ENCODE peak calls at places on chromosomes 1 and 21, in six cellular contexts. B, L, Z, Y, U and F are unnamed samples. For H3K9me3, the result is how much of the 10 kb centered on the place peaks cover.

GRCh38 chr1:22780696-22781095 is 70.1 kb downstream of the EPHB2 start:
- DNase-seq in B (no peak), L (no peak), Z (no peak), Y (no peak), U (no peak), F (no peak)

GRCh38 chr1:160486453-160486852 is 36.6 kb downstream of the SLAMF6 start:
- DNase-seq in B (no peak), L (no peak), Z (no peak), Y (no peak), U (no peak), F (no peak)

GRCh38 chr1:61285371-61285885 is 203.1 kb downstream of the NFIA start:
- DNase-seq in B (no peak), L (no peak), Z (no peak), Y (no peak), U (no peak), F (no peak)

GRCh38 chr1:7886346-7886745 is 33.5 kb upstream of the UTS2 start:
- DNase-seq in B (no peak), L (no peak), Z (peak), Y (no peak), U (no peak), F (no peak)

GRCh38 chr1:169307176-169307575 is 60.4 kb downstream of the NME7 start:
- DNase-seq in B (no peak), L (no peak), Z (no peak), Y (no peak), U (no peak), F (no peak)

GRCh38 chr1:88557044-88557443 is 127.0 kb upstream of the PKN2 start:
- DNase-seq in B (no peak), L (no peak), Z (no peak), Y (no peak), U (no peak), F (no peak)

GRCh38 chr21:35886887-35887286 is 173.4 kb downstream of the SETD4 start:
- DNase-seq in B (no peak), L (no peak), Z (no peak), Y (no peak), U (no peak), F (no peak)

GRCh38 chr1:11052839-11053757 is 6.1 kb upstream of the MASP2 start:
- DNase-seq in B (no peak), L (no peak), Z (peak), Y (no peak), U (no peak), F (no peak)

GRCh38 chr1:26540346-26540745 is 10.8 kb downstream of the RPS6KA1 start:
- DNase-seq in B (no peak), L (no peak), Z (no peak), Y (no peak), U (no peak), F (no peak)

GRCh38 chr1:56931686-56932085 is 34.1 kb downstream of the C8B start:
- DNase-seq in B (no peak), L (no peak), Z (no peak), Y (no peak), U (no peak), F (no peak)

GRCh38 chr21:42661688-42662429 is 8.4 kb downstream of the PDE9A start:
- DNase-seq in B (no peak), L (no peak), Z (no peak), Y (no peak), U (no peak), F (no peak)

GRCh38 chr1:7013833-7014639 is 228.8 kb downstream of the CAMTA1 start:
- DNase-seq in B (no peak), L (peak), Z (peak), Y (no peak), U (peak), F (no peak)

GRCh38 chr1:118136511-118136937 is 48.5 kb downstream of the SPAG17 start:
- DNase-seq in B (peak), L (no peak), Z (no peak), Y (no peak), U (no peak), F (no peak)

GRCh38 chr1:155086182-155086741 is 7.6 kb downstream of the EFNA3 start:
- DNase-seq in B (peak), L (peak), Z (peak), Y (peak), U (peak), F (peak)

GRCh38 chr1:197076585-197076984 is 9.5 kb upstream of the F13B start:
- DNase-seq in B (no peak), L (no peak), Z (no peak), Y (no peak), U (no peak), F (no peak)

GRCh38 chr21:35239811-35240219 is 190.7 kb upstream of the RUNX1 start:
- DNase-seq in B (no peak), L (peak), Z (no peak), Y (no peak), U (peak), F (no peak)

GRCh38 chr1:47661065-47661464 is 223.2 kb downstream of the FOXD2 start:
- DNase-seq in B (no peak), L (no peak), Z (no peak), Y (no peak), U (no peak), F (peak)

GRCh38 chr21:14591882-14592281 is 45.8 kb upstream of the SAMSN1 start:
- DNase-seq in B (no peak), L (no peak), Z (peak), Y (peak), U (peak), F (no peak)

GRCh38 chr1:112956503-112957132 is 622 bp upstream of the SLC16A1 start:
- DNase-seq in B (peak), L (no peak), Z (peak), Y (peak), U (no peak), F (no peak)

GRCh38 chr1:114219247-114219872 is 65.7 kb upstream of the SYT6 start:
- DNase-seq in B (peak), L (no peak), Z (no peak), Y (no peak), U (no peak), F (no peak)

GRCh38 chr21:40548134-40548533 is 298.8 kb downstream of the DSCAM start:
- DNase-seq in B (no peak), L (no peak), Z (no peak), Y (no peak), U (no peak), F (no peak)

GRCh38 chr1:2943686-2944260 is 77.5 kb upstream of the ACTRT2 start:
- DNase-seq in B (no peak), L (no peak), Z (no peak), Y (no peak), U (peak), F (peak)

GRCh38 chr1:15568387-15569073 is 16.3 kb downstream of the AGMAT start:
- DNase-seq in B (no peak), L (no peak), Z (no peak), Y (no peak), U (no peak), F (no peak)

GRCh38 chr21:35257413-35257812 is 208.3 kb upstream of the RUNX1 start:
- DNase-seq in B (peak), L (peak), Z (peak), Y (peak), U (peak), F (no peak)

GRCh38 chr1:27070390-27071048 is 57.9 kb upstream of the TENT5B start:
- DNase-seq in B (no peak), L (no peak), Z (peak), Y (no peak), U (no peak), F (no peak)

GRCh38 chr1:165078391-165078790 is 278.1 kb downstream of the LMX1A start:
- DNase-seq in B (no peak), L (no peak), Z (no peak), Y (no peak), U (no peak), F (no peak)

GRCh38 chr1:165080253-165080896 is 276.1 kb downstream of the LMX1A start:
- DNase-seq in B (no peak), L (no peak), Z (no peak), Y (no peak), U (no peak), F (no peak)

GRCh38 chr1:165073402-165074007 is 283.0 kb downstream of the LMX1A start:
- DNase-seq in B (peak), L (no peak), Z (peak), Y (no peak), U (no peak), F (no peak)

GRCh38 chr1:165070675-165071074 is 285.8 kb downstream of the LMX1A start:
- DNase-seq in B (no peak), L (no peak), Z (no peak), Y (no peak), U (no peak), F (no peak)

GRCh38 chr1:165075725-165076370 is 280.7 kb downstream of the LMX1A start:
- DNase-seq in B (peak), L (no peak), Z (peak), Y (no peak), U (no peak), F (no peak)
- TF ChIP-seq CTCF in B (peak), L (peak), Z (peak), Y (peak), U (peak), F (peak)

DNA sequence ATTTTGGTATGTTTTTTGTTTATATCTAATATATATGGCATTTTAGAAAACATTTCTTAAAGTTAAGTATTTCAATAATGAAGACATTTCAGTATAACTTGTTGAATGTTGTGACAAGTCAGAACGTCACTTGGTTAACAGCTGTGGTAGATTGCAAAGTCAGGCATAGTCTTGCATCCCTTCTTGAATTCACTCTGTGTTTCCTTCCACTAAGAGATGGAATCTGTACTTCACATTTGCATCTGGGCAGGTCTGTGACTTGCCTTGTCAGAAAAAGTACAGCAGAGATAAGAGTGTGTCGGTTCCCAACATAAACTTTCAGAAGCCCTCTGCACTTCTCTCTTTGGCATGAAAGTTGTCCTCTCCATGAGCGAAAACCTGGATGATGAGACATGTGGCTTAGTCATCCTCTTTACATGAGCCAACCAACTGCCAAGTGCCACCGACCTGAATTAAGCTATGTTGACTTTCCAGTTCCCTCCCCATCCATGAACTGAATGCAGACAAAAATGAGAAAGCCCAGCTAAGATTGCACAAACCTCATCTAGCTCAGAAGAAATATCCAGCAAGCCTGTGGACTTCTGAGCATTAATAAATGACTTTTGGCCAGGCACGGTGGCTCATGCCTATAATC is 1730.2 kb downstream of the MRPL39 start:
- DNase-seq in B (no peak), L (no peak), Z (no peak), Y (no peak), U (no peak), F (no peak)
- H3K9me3 ChIP-seq in B (under half), L (under half), Z (under half), Y (under half), U (under half), F (under half)

GRCh38 chr1:184514447-184514846 is 127.6 kb downstream of the C1orf21 start:
- DNase-seq in B (no peak), L (no peak), Z (no peak), Y (no peak), U (no peak), F (no peak)

GRCh38 chr1:184512724-184513123 is 125.9 kb downstream of the C1orf21 start:
- DNase-seq in B (no peak), L (no peak), Z (no peak), Y (no peak), U (no peak), F (no peak)

GRCh38 chr1:184517130-184517529 is 130.3 kb downstream of the C1orf21 start:
- DNase-seq in B (no peak), L (no peak), Z (no peak), Y (no peak), U (no peak), F (no peak)

GRCh38 chr1:184513421-184513820 is 126.6 kb downstream of the C1orf21 start:
- DNase-seq in B (no peak), L (no peak), Z (no peak), Y (no peak), U (no peak), F (no peak)

DNA sequence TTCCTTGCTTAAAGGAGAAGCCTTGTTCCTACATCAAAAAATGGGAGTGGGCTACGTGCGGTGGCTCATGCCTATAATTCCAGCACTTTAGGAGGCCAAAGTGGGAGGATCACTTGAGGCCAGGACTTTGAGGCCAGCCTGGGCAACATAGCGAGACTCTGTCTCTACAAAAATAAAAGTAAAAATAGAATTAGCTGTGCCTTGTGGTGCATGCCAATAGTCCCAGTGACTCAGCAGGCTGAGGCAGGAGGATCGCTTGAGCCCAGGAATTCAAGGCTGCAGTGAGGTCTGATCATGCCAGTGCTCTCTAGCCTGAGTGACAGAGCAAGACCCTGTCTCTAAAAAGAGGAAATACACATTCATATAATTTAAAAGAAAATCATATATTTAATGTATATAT is 127.1 kb downstream of the C1orf21 start:
- DNase-seq in B (no peak), L (no peak), Z (peak), Y (no peak), U (peak), F (no peak)
- TF ChIP-seq CTCF in B (no peak), L (no peak), Z (no peak), Y (no peak), U (no peak), F (no peak)

DNA sequence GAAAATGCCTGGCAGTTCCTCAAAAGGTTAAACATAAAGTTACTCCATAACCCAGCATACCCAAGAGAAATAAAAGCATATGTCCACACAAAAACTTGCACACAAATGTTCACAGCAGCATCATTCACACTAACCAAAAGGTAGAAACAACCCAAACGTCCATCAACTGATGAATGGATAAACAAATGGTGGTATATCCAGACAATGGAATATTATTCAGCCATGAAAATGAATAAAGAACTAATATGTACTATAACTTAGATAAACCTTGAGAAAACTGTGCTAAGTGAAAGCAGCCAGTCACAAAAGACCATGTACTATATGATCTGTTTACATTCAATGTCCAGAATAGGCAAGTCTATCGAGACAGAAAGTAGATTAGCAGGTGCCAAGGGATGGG is 60.4 kb downstream of the CAMK2N1 start:
- DNase-seq in B (no peak), L (no peak), Z (no peak), Y (no peak), U (no peak), F (no peak)
- H3K9me3 ChIP-seq in B (under half), L (under half), Z (under half), Y (under half), U (under half), F (under half)

DNA sequence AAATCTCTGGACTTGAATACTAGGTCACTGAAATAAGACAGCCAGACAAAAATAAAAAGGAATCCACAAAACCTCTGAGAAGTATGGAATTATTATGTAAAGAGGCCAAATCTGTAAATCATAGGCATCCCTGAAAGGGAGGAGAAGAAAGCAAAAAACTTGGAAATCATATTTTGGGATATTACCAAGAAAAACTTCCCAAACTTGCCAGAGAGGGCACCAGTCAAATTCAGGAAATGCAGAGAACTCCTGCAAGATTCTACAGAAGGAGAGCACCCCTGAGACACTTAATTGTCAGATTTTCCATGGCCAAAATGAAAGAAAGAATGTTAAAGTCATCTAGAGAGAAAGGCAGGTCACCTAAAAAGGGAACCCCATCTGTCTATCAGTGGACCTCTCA is 862.3 kb upstream of the PRMT6 start:
- DNase-seq in B (no peak), L (no peak), Z (no peak), Y (no peak), U (no peak), F (no peak)
- TF ChIP-seq CTCF in B (no peak), L (no peak), Z (no peak), Y (no peak), U (no peak), F (no peak)

GRCh38 chr1:95703046-95703445 is 469.0 kb downstream of the RWDD3 start:
- DNase-seq in B (no peak), L (no peak), Z (no peak), Y (no peak), U (no peak), F (no peak)
- H3K9me3 ChIP-seq in B (under half), L (half or more), Z (under half), Y (under half), U (under half), F (under half)

DNA sequence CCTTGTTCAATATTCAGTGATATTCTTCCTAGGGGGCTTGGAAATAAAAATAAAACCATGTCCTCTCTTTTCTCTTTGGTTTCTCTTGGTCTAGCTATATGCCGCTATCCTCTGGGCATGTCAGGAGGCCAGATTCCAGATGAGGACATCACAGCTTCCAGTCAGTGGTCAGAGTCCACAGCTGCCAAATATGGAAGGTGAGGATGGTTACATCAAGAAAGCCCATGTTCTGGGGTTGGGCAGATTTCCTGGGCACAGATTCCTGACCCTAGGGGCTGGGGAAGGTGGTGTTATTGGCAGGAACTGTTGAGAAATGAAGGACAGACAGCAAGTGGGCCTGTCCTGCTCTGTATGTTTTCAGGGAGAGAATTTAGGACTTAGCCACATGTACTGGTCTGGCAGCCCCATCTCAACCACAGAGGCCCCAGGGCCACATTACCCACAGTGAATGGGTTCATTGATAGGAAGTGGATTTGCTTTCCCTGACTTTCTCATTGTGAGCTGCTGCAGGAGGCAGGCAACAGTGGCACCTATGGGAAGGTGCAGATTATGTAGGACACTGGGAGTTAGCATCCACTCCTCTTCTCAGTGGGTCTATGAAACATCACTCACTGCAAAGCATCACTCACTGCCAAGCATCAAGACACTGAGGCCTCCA is 37.4 kb upstream of the HSD17B7 start:
- DNase-seq in B (no peak), L (no peak), Z (no peak), Y (no peak), U (no peak), F (no peak)
- TF ChIP-seq CTCF in B (no peak), L (no peak), Z (no peak), Y (no peak), U (no peak), F (no peak)

GRCh38 chr21:45582128-45582527 is 39.9 kb upstream of the SLC19A1 start:
- DNase-seq in B (no peak), L (no peak), Z (no peak), Y (no peak), U (no peak), F (peak)

GRCh38 chr21:45583831-45584509 is 41.7 kb upstream of the SLC19A1 start:
- DNase-seq in B (no peak), L (no peak), Z (no peak), Y (no peak), U (no peak), F (peak)

GRCh38 chr21:45586289-45586858 is 44.1 kb upstream of the SLC19A1 start:
- DNase-seq in B (no peak), L (no peak), Z (no peak), Y (no peak), U (no peak), F (no peak)

GRCh38 chr21:45581322-45581712 is 39.1 kb upstream of the SLC19A1 start:
- DNase-seq in B (no peak), L (no peak), Z (no peak), Y (no peak), U (no peak), F (peak)

DNA sequence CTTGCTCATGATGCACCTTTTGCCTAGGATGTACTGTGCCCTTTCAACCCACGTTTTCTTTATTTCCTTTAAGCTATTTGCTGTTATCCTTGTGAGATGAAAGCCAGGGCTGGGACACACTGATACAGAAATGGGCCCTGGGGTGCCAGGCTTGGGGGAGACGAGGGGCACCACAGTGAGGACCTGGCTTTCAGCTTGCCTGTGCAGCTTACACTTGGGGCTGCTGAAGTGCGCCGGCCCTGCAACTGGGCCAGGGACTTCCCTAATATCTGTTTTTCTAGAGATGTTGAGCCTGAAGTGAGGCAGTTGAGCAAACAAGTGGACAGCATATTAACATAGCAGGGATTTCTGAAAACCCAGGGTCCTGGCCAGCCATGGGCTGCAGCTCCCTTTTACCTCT is 42.5 kb upstream of the SLC19A1 start:
- DNase-seq in B (no peak), L (no peak), Z (no peak), Y (no peak), U (no peak), F (peak)
- H3K9me3 ChIP-seq in B (under half), L (under half), Z (under half), Y (under half), U (under half), F (under half)